ENCODE peak calls at places on chromosomes 4 and X, in ten cellular contexts. J is AG04450, V is kidney epithelial cell, H is BJ, X is hepatocyte, I is body of pancreas, T is fibroblast of pulmonary artery, D is mammary epithelial cell, K is fibroblast of lung, A is HCT116. B is an unnamed sample.

GRCh38 chr4:31130930-31131329 is 410.8 kb downstream of the PCDH7 start:
- DNase-seq in V (no peak), H (no peak), T (no peak), A (no peak), J (no peak), K (no peak), I (no peak), X (no peak), D (no peak), B (no peak)

GRCh38 chr4:38574559-38575333 is 89.3 kb upstream of the KLF3 start:
- DNase-seq in V (no peak), I (peak; percentile 27), A (no peak), T (no peak), K (no peak), H (no peak), X (no peak), J (no peak), D (no peak), B (no peak)

GRCh38 chr4:185257086-185257485 is 47.7 kb downstream of the SNX25 start:
- DNase-seq in I (no peak), D (no peak), X (no peak), A (no peak), T (no peak), K (no peak), H (no peak), V (no peak), J (no peak), B (no peak)

GRCh38 chr4:154421618-154422017 is 70.0 kb downstream of the DCHS2 start:
- DNase-seq in D (no peak), T (no peak), J (no peak), I (no peak), A (no peak), V (no peak), X (no peak), H (no peak), K (no peak), B (no peak)

GRCh38 chr4:23899565-23899964 is 9.7 kb upstream of the PPARGC1A start:
- DNase-seq in A (no peak), T (no peak), J (no peak), I (no peak), D (no peak), H (no peak), X (no peak), V (no peak), K (no peak), B (no peak)

GRCh38 chr4:25881187-25881586 is 18.4 kb upstream of the SEL1L3 start:
- DNase-seq in J (no peak), H (no peak), T (no peak), V (no peak), K (no peak), I (no peak), A (no peak), D (no peak), X (no peak), B (no peak)

GRCh38 chr4:101556845-101557244 is 209.5 kb upstream of the PPP3CA start:
- DNase-seq in D (no peak), H (no peak), A (no peak), J (no peak), V (no peak), T (no peak), X (no peak), I (no peak), K (no peak), B (no peak)

GRCh38 chrX:136271300-136271699 is 20.1 kb upstream of the MAP7D3 start:
- DNase-seq in D (no peak), J (no peak), V (no peak), X (no peak), I (no peak), H (no peak), T (no peak), K (no peak), A (no peak), B (no peak)

GRCh38 chrX:20542072-20542471 is 275.4 kb upstream of the RPS6KA3 start:
- DNase-seq in A (no peak), V (no peak), X (no peak), K (no peak), H (no peak), J (no peak), I (no peak), D (no peak), T (no peak), B (no peak)

GRCh38 chrX:46637937-46638336 is 64.4 kb downstream of the CHST7 start:
- DNase-seq in D (peak; percentile 62), J (no peak), V (no peak), T (no peak), A (no peak), H (no peak), X (no peak), K (no peak), I (no peak), B (peak; percentile 41)

GRCh38 chrX:72271091-72271490 is 6.0 kb downstream of the RPS4X start:
- DNase-seq in D (no peak), H (no peak), J (no peak), T (no peak), I (no peak), V (no peak), X (no peak), A (no peak), K (no peak), B (no peak)

GRCh38 chrX:72271812-72272211 is 5.2 kb downstream of the RPS4X start:
- DNase-seq in H (no peak), K (no peak), I (no peak), J (no peak), V (no peak), A (no peak), D (peak; percentile 74), T (no peak), X (no peak), B (no peak)

GRCh38 chrX:72274526-72274925 is 2.5 kb downstream of the RPS4X start:
- DNase-seq in K (no peak), A (no peak), T (no peak), H (no peak), V (no peak), D (no peak), J (no peak), I (no peak), X (no peak), B (peak; percentile 34)

GRCh38 chrX:72272868-72273267 is 4.2 kb downstream of the RPS4X start:
- DNase-seq in H (no peak), I (no peak), K (no peak), X (no peak), D (peak; percentile 84), V (peak; percentile 34), T (no peak), J (no peak), A (no peak), B (peak; percentile 73)

GRCh38 chrX:72273718-72274117 is 3.3 kb downstream of the RPS4X start:
- DNase-seq in H (no peak), J (no peak), V (no peak), X (no peak), A (no peak), T (no peak), I (no peak), D (peak; percentile 37), K (no peak), B (no peak)
- H3K4me3 ChIP-seq in H (no peak overlapping the region), J (no peak overlapping the region), V (no peak overlapping the region), X (no peak overlapping the region), A (no peak overlapping the region), T (no peak overlapping the region), I (no peak overlapping the region), D (no peak overlapping the region), K (no peak overlapping the region), B (peak overlapping the region; percentile 90)

GRCh38 chr4:120771907-120772306 is 150.6 kb downstream of the PRDM5 start:
- DNase-seq in I (no peak), A (no peak), D (no peak), V (no peak), X (no peak), J (no peak), K (no peak), H (no peak), T (no peak), B (no peak)
- TF ChIP-seq CTCF in I (no peak), A (no peak), D (no peak), V (no peak), X (no peak), J (no peak), K (no peak), H (no peak), T (no peak), B (no peak)

DNA sequence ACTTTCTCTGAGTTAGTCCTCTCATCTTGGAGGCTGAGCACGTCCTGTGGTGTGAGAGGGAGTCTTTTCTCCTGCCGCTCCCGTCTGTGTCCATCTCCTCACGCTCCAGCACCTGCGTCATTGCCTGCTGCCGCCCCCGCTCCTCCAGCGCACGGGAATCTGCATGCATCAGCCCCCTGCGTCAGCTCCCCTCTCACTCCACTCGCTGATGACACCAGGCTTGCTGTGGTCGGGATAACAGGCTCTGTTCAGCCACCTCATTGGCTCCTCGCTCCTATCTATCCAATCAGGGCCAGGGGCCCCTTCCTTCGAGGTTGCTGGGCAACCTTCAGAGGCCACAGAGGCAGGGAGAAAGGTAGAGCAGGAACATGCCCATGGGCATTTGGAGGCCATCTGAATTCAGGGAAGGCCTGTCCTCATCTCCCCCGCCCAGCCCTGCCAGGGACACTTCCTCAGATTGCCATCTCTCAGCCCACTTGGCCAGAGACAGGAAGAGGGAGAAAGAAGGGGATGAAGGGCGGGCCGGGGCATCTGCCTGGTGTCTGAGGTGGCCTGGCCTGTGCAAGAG is 9.3 kb downstream of the ZNF185 start:
- DNase-seq in X (peak; percentile 73), K (peak; percentile 42), V (peak; percentile 45), I (no peak), J (peak; percentile 70), D (no peak), H (no peak), A (no peak), T (peak; percentile 73), B (peak; percentile 80)
- H3K4me3 ChIP-seq in X (no peak overlapping the region), K (no peak overlapping the region), V (no peak overlapping the region), I (no peak overlapping the region), J (no peak overlapping the region), D (no peak overlapping the region), H (no peak overlapping the region), A (no peak overlapping the region), T (no peak overlapping the region), B (no peak overlapping the region)

DNA sequence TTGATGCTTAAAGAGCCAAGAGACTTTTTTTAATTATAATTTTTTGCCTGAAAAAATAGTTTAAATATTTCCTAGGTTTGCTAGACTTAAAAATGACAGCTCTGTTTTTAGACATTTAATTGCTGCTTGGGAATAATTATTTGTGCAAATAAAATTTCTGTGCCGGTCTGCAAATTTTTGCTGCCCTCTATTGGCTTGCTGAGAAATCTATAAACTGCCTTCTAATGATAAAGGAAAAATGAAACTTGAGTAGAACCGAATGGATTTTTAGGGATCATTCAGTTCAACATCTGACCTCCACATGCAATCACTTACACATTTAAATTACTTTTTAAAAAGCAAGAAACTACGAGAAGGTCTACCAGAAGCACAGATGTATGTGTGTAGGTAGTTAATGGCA is 434.0 kb downstream of the FAM133A start:
- DNase-seq in I (no peak), V (no peak), J (no peak), X (peak; percentile 6), K (no peak), A (no peak), H (no peak), D (no peak), T (no peak), B (no peak)
- TF ChIP-seq CTCF in I (no peak), V (no peak), J (no peak), X (peak; percentile 60), K (no peak), A (no peak), H (no peak), D (peak; percentile 23), T (no peak), B (peak; percentile 24)